ENCODE peak calls at places on chromosomes 11 and 22, in seven cellular contexts. T is A549, S is uterus, Z is K562, G is ascending aorta, J is mucosa of descending colon, L is choroid plexus epithelial cell. R is an unnamed sample.
A peak's percentile ranks its signal among the peaks of the same experiment; 100 is the strongest.

GRCh38 chr11:9880657-9881056 is 216.8 kb downstream of the SWAP70 start:
- DNase-seq in Z (no peak), L (no peak), J (no peak), S (no peak), T (no peak), G (no peak), R (no peak)

GRCh38 chr22:42401562-42402334 is 30.5 kb downstream of the NFAM1 start:
- DNase-seq in J (no peak), Z (no peak), S (no peak), T (no peak), L (no peak), G (no peak), R (no peak)

GRCh38 chr11:46265764-46266163 is 11.7 kb upstream of the CREB3L1 start:
- DNase-seq in S (no peak), Z (no peak), J (peak; percentile 55), L (no peak), G (no peak), T (no peak), R (no peak)

GRCh38 chr11:19025799-19026406 is 34.6 kb downstream of the MRGPRX2 start:
- DNase-seq in Z (no peak), G (no peak), J (no peak), L (no peak), T (no peak), S (peak; percentile 23), R (no peak)

GRCh38 chr11:43944761-43945311 is 2.4 kb downstream of the C11orf96 start:
- DNase-seq in Z (peak; percentile 83), S (peak; percentile 78), J (peak; percentile 84), L (peak; percentile 70), G (no peak), T (peak; percentile 60), R (peak; percentile 81)

GRCh38 chr11:4636962-4637661 is at the start of gene OR51D1:
- DNase-seq in S (peak; percentile 53), G (no peak), Z (peak; percentile 86), L (peak; percentile 82), J (peak; percentile 75), T (peak; percentile 66), R (peak; percentile 75)

GRCh38 chr11:20125927-20126326 is 34.3 kb downstream of the DBX1 start:
- DNase-seq in J (no peak), G (no peak), S (no peak), L (peak; percentile 37), T (peak; percentile 25), Z (no peak), R (no peak)

GRCh38 chr11:6778518-6778917 is 4.3 kb upstream of the OR2AG1 start:
- DNase-seq in S (no peak), J (no peak), Z (no peak), L (no peak), T (no peak), G (no peak), R (no peak)

GRCh38 chr11:62917906-62918502 is 3.2 kb downstream of the CHRM1 start:
- DNase-seq in G (no peak), J (no peak), Z (no peak), T (no peak), S (no peak), L (no peak), R (no peak)

GRCh38 chr11:18714443-18714780 is 11.6 kb downstream of the IGSF22 start:
- DNase-seq in J (no peak), L (no peak), G (no peak), T (no peak), S (no peak), Z (no peak), R (no peak)

GRCh38 chr11:115173136-115173535 is 331.1 kb downstream of the CADM1 start:
- DNase-seq in J (no peak), G (no peak), L (no peak), Z (no peak), T (no peak), S (no peak), R (peak; percentile 42)

GRCh38 chr11:8092587-8093424 is 11.8 kb downstream of the TUB start:
- DNase-seq in L (peak; percentile 82), J (peak; percentile 54), S (peak; percentile 77), T (peak; percentile 66), Z (peak; percentile 87), G (no peak), R (no peak)

GRCh38 chr22:21921729-21922128 is 30.9 kb downstream of the PPM1F start:
- DNase-seq in S (no peak), G (no peak), J (no peak), L (no peak), T (no peak), Z (no peak), R (no peak)

GRCh38 chr11:68812526-68812925 is 29.2 kb downstream of the CPT1A start:
- DNase-seq in J (peak; percentile 79), T (no peak), G (no peak), Z (no peak), L (no peak), S (no peak), R (no peak)

GRCh38 chr11:130762342-130763037 is 153.8 kb downstream of the SNX19 start:
- DNase-seq in G (no peak), T (no peak), S (no peak), J (no peak), Z (no peak), L (no peak), R (peak; percentile 55)

DNA sequence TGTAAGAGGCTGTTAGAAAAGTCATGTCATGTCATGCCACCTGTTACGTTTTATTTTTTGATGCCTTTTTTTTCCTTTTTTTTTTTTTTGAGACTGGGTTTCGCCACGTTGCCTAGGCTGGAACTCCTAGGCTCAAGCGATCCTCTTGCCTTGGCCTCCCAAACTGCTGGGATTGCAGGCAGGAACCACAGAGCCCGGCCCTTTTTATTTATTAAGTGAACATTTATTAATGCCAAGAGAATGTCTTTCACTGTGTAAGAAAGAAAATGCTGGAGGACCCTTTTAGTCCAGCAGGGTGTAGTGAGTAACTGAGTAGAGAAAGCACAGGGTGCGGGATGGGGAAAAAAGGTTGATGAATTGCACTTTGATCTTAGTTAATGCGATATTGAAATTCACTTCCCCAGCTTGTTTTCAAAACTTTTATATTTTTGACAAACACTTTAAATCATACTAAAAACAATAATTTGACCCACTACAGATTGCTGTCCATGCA is 2.3 kb upstream of the XBP1 start:
- DNase-seq in T (no peak), L (no peak), G (no peak), S (no peak), J (peak; percentile 26), Z (no peak), R (no peak)
- TF ChIP-seq CTCF in T (no peak), L (peak; percentile 11), G (no peak), S (no peak), J (no peak), Z (peak; percentile 9), R (peak; percentile 51)

GRCh38 chr11:1054143-1055108 is 17.9 kb upstream of the MUC6 start:
- DNase-seq in L (peak; percentile 7), J (peak; percentile 91), G (no peak), T (peak; percentile 64), Z (no peak), S (peak; percentile 9), R (no peak)
- TF ChIP-seq CTCF in L (no peak), J (no peak), G (no peak), T (no peak), Z (no peak), S (no peak), R (no peak)

GRCh38 chr11:134257101-134257500 is 3.7 kb downstream of the ACAD8 start:
- DNase-seq in T (no peak), J (no peak), Z (no peak), S (no peak), G (no peak), L (no peak), R (no peak)

GRCh38 chr11:134261626-134262488 is 8.5 kb downstream of the ACAD8 start:
- DNase-seq in L (peak; percentile 45), G (no peak), J (no peak), S (no peak), T (peak; percentile 14), Z (peak; percentile 41), R (no peak)

GRCh38 chr11:134258577-134258976 is 5.2 kb downstream of the ACAD8 start:
- DNase-seq in T (no peak), S (no peak), G (no peak), Z (no peak), L (no peak), J (no peak), R (no peak)

GRCh38 chr11:134261000-134261399 is 7.6 kb downstream of the ACAD8 start:
- DNase-seq in L (no peak), G (no peak), Z (no peak), J (no peak), S (no peak), T (no peak), R (no peak)

DNA sequence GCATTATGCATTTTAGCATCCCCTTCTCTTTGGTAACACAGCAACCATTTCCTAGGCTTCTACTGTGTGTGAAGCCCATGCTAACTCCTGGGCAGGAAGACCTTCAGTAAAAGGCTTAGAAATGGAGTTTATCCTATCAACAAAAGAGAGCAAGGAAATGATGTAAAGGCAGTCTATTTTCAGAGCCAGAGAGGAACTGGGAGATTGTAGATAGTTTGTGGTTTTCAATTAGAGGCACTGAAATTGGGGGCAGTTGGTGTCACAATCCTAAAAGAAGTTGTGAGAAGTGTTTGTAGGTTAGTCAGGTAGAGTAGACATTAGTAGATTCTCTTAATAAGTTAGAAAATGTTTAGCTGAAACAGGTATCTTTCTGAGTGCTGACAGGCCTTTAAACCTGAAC is 7.1 kb downstream of the ACAD8 start:
- DNase-seq in L (no peak), G (no peak), T (no peak), S (no peak), J (no peak), Z (no peak), R (no peak)
- TF ChIP-seq CTCF in L (no peak), G (no peak), T (no peak), S (no peak), J (no peak), Z (no peak), R (no peak)

DNA sequence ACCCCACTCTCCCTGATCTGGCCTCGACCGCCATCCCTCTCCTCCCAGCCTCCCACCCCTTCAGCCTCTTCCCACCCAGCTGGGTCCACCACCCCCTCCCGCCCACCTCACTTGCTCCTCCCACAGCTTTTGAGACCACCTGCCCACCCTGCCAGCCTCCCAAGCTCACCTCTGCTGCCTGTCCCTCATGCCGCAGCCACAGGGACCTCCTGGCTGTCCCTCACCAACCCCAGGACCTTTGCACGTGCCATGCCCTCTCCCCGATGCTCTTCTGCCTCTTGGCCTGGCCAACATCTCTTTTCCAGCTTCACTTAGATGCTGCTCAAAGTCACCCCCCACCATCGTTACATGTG is 6.5 kb downstream of the PNPLA5 start:
- DNase-seq in G (no peak), Z (no peak), J (no peak), T (no peak), L (no peak), S (no peak), R (no peak)
- TF ChIP-seq CTCF in G (no peak), Z (no peak), J (no peak), T (peak; percentile 15), L (no peak), S (no peak), R (peak; percentile 14)

DNA sequence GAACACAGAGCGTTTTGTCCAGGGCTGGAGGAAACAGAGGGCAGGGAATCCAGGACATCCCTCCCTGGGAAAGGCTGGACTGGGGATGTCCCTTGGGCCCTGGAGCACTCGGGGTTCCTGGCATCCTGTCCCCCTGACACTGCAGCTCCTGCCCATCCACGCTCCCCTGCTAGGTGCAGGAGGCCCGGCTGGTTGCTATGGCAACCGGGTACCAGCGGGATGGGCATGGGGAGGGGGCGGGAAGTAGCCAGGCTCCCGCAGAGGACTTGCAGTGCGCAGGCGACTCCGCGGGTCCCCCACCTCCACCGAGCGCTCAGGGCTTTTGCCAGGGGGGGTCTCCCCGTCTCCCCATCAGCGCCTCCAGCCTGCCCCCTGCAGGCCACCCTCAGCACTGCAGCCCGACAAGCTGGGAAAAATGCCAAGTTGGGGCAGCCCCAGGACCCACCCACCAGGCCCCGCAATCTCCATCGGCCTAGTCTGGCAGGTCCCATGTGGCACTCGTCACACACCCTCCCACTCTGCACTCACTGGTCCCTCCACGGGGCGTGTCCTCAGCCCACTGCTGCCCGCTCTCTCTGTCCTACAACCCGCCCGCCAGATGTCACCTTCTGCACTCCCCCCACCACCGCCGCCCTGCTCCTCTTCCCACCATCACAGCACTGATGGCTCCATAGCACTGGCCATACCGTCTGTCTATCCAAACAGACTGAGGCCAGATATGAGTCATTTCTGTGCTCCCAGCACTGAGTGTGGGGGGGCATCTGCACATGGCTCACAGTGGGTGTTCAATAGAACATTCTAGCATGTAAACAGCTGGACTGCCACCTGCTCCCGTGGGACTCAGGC is 31.5 kb downstream of the KIAA0930 start:
- DNase-seq in T (peak; percentile 26), S (no peak), Z (peak; percentile 75), L (peak; percentile 89), G (no peak), J (no peak), R (no peak)
- TF ChIP-seq CTCF in T (peak; percentile 39), S (no peak), Z (peak; percentile 66), L (peak; percentile 84), G (peak; percentile 61), J (peak; percentile 30), R (peak; percentile 87)

R was measured in type B pancreatic cell.